ENCODE peak calls at places on chromosomes 12 and 14, in eight cellular contexts. R is G401; W is bronchial epithelial cell; Z is AML-193; H is naive thymus-derived CD4-positive, alpha-beta T cell; F is NCI-H446 treated with DMSO at 0.1 percent for 48 hours; I is effector memory CD4-positive, alpha-beta T cell; U is stimulated activated CD8-positive, alpha-beta memory T cell treated with anti-CD3 and anti-CD28 coated beads, Interleukin-4, amount 100 ng/mL, for 1 hour. X is an unnamed sample.
A peak's percentile ranks its signal among the peaks of the same experiment; 100 is the strongest.

GRCh38 chr12:105222726-105223357 is 13.1 kb downstream of the APPL2 start:
- DNase-seq in R (no peak), W (no peak), Z (no peak), H (no peak), F (no peak), I (no peak), U (no peak), X (no peak)

GRCh38 chr14:61034416-61035100 is 53.5 kb downstream of the SLC38A6 start:
- DNase-seq in R (peak; percentile 50), W (peak; percentile 26), Z (peak; percentile 60), H (no peak), F (no peak), I (no peak), U (no peak), X (peak; percentile 43)

GRCh38 chr12:130131025-130131424 is 31.2 kb upstream of the FZD10 start:
- DNase-seq in R (no peak), W (no peak), Z (no peak), H (no peak), F (no peak), I (no peak), U (no peak), X (no peak)

GRCh38 chr12:91381309-91381804 is 198.7 kb upstream of the DCN start:
- DNase-seq in R (peak; percentile 99), W (peak; percentile 78), Z (no peak), H (peak; percentile 2), F (peak; percentile 26), I (no peak), U (no peak), X (peak; percentile 99)

GRCh38 chr12:75764091-75764490 is 252.7 kb upstream of the KRR1 start:
- DNase-seq in R (no peak), W (no peak), Z (no peak), H (no peak), F (no peak), I (no peak), U (no peak), X (no peak)

GRCh38 chr12:63319386-63319785 is 168.4 kb upstream of the AVPR1A start:
- DNase-seq in R (no peak), W (peak; percentile 88), Z (no peak), H (no peak), F (no peak), I (no peak), U (no peak), X (no peak)

GRCh38 chr14:102231476-102232347 is 73.3 kb downstream of the MOK start:
- DNase-seq in R (peak; percentile 57), W (no peak), Z (no peak), H (no peak), F (no peak), I (no peak), U (no peak), X (peak; percentile 40)

GRCh38 chr12:126204326-126204725 is 1139.1 kb downstream of the AACS start:
- DNase-seq in R (no peak), W (no peak), Z (no peak), H (no peak), F (no peak), I (no peak), U (no peak), X (no peak)

GRCh38 chr14:78725086-78725485 is 554.9 kb downstream of the NRXN3 start:
- DNase-seq in R (no peak), W (no peak), Z (no peak), H (no peak), F (no peak), I (no peak), U (no peak), X (no peak)

GRCh38 chr14:70891741-70892140 is 15.5 kb upstream of the PCNX1 start:
- DNase-seq in R (no peak), W (peak; percentile 51), Z (no peak), H (no peak), F (no peak), I (no peak), U (no peak), X (no peak)

GRCh38 chr14:76698631-76699030 is 62.6 kb upstream of the VASH1 start:
- DNase-seq in R (no peak), W (no peak), Z (no peak), H (no peak), F (no peak), I (no peak), U (no peak), X (no peak)

GRCh38 chr14:21097616-21098133 is 780 bp downstream of the ZNF219 start:
- DNase-seq in R (peak; percentile 40), W (no peak), Z (no peak), H (no peak), F (no peak), I (no peak), U (no peak), X (no peak)

GRCh38 chr12:663293-663871 is at the start of gene NINJ2:
- DNase-seq in R (no peak), W (no peak), Z (no peak), H (no peak), F (no peak), I (no peak), U (no peak), X (no peak)

GRCh38 chr12:14768823-14769405 is 34.4 kb downstream of the WBP11 start:
- DNase-seq in R (peak; percentile 30), W (peak; percentile 66), Z (no peak), H (no peak), F (no peak), I (no peak), U (no peak), X (peak; percentile 31)

X was measured in cerebellar cortex.